ENCODE peak calls at places on chromosomes 13 and 19, in seven cellular contexts. Q is HepG2, J is fibroblast of lung, X is IMR-90, W is H1, I is neuronal stem cell, P is K562. G is an unnamed sample.

GRCh38 chr13:51974485-51974884 is 36.8 kb downstream of the ATP7B start:
- DNase-seq in Q (no peak), J (no peak), X (no peak), W (no peak), I (no peak), P (no peak), G (no peak)

GRCh38 chr19:3849787-3850186 is 19.1 kb downstream of the ZFR2 start:
- DNase-seq in Q (no peak), J (no peak), X (no peak), W (no peak), I (no peak), P (peak; percentile 43), G (no peak)

GRCh38 chr13:37495046-37495445 is 103.5 kb downstream of the POSTN start:
- DNase-seq in Q (no peak), J (no peak), X (peak; percentile 10), W (no peak), I (no peak), P (no peak), G (peak; percentile 65)

GRCh38 chr19:58382997-58383603 is 2.3 kb upstream of the ZNF837 start:
- DNase-seq in Q (no peak), J (no peak), X (no peak), W (no peak), I (no peak), P (no peak), G (no peak)

GRCh38 chr19:16794456-16794855 is 34.7 kb upstream of the SIN3B start:
- DNase-seq in Q (no peak), J (no peak), X (no peak), W (no peak), I (no peak), P (no peak), G (no peak)

GRCh38 chr19:802888-803561 is 5.8 kb downstream of the PTBP1 start:
- DNase-seq in Q (no peak), J (peak; percentile 35), X (no peak), W (no peak), I (no peak), P (peak; percentile 22), G (no peak)

GRCh38 chr19:38898788-38899446 is 501 bp downstream of the SIRT2 start:
- DNase-seq in Q (no peak), J (peak; percentile 12), X (peak; percentile 19), W (no peak), I (peak; percentile 20), P (no peak), G (peak; percentile 57)

GRCh38 chr13:25196971-25197370 is 24.9 kb upstream of the AMER2 start:
- DNase-seq in Q (no peak), J (no peak), X (no peak), W (no peak), I (no peak), P (no peak), G (no peak)

GRCh38 chr19:35284153-35285140 is 2.1 kb downstream of the HAMP start:
- DNase-seq in Q (peak; percentile 33), J (no peak), X (no peak), W (no peak), I (no peak), P (no peak), G (no peak)

GRCh38 chr13:25330541-25330940 is 29.1 kb downstream of the NUP58 start:
- DNase-seq in Q (no peak), J (peak; percentile 17), X (peak; percentile 28), W (no peak), I (no peak), P (no peak), G (peak; percentile 15)

GRCh38 chr19:10525636-10526035 is 8.4 kb upstream of the S1PR5 start:
- DNase-seq in Q (no peak), J (no peak), X (no peak), W (no peak), I (no peak), P (no peak), G (no peak)

GRCh38 chr13:77786888-77787287 is 89.4 kb downstream of the SLAIN1 start:
- DNase-seq in Q (no peak), J (peak; percentile 14), X (no peak), W (no peak), I (no peak), P (no peak), G (no peak)

GRCh38 chr13:44870456-44870929 is 118.8 kb downstream of the NUFIP1 start:
- DNase-seq in Q (no peak), J (no peak), X (no peak), W (no peak), I (no peak), P (no peak), G (no peak)

GRCh38 chr13:49183672-49184315 is 36.3 kb upstream of the MLNR start:
- DNase-seq in Q (no peak), J (no peak), X (peak; percentile 17), W (no peak), I (no peak), P (no peak), G (peak; percentile 3)

GRCh38 chr19:7979011-7979410 is 26.4 kb downstream of the ELAVL1 start:
- DNase-seq in Q (no peak), J (no peak), X (no peak), W (no peak), I (no peak), P (no peak), G (no peak)

GRCh38 chr13:95516492-95516891 is 36.0 kb upstream of the CLDN10 start:
- DNase-seq in Q (no peak), J (no peak), X (no peak), W (no peak), I (no peak), P (no peak), G (no peak)

GRCh38 chr13:94073006-94073744 is 406.3 kb downstream of the DCT start:
- DNase-seq in Q (no peak), J (peak; percentile 91), X (peak; percentile 91), W (no peak), I (no peak), P (no peak), G (peak; percentile 89)

GRCh38 chr13:51793570-51794273 is 10.2 kb downstream of the DHRS12 start:
- DNase-seq in Q (no peak), J (peak; percentile 79), X (peak; percentile 91), W (no peak), I (no peak), P (peak; percentile 21), G (peak; percentile 90)

GRCh38 chr13:28579334-28579733 is 79.6 kb upstream of the POMP start:
- DNase-seq in Q (no peak), J (no peak), X (no peak), W (no peak), I (no peak), P (no peak), G (no peak)

GRCh38 chr13:30479154-30479553 is 13.4 kb upstream of the HMGB1 start:
- DNase-seq in Q (no peak), J (no peak), X (no peak), W (no peak), I (no peak), P (no peak), G (no peak)

GRCh38 chr19:4366666-4367335 is 23.4 kb downstream of the MPND start:
- DNase-seq in Q (no peak), J (no peak), X (no peak), W (no peak), I (no peak), P (no peak), G (no peak)

GRCh38 chr13:60095300-60095699 is 68.4 kb downstream of the DIAPH3 start:
- DNase-seq in Q (no peak), J (no peak), X (no peak), W (no peak), I (no peak), P (no peak), G (no peak)

GRCh38 chr19:45130236-45130635 is 30.5 kb downstream of the NKPD1 start:
- DNase-seq in Q (peak; percentile 23), J (no peak), X (no peak), W (no peak), I (no peak), P (no peak), G (no peak)

GRCh38 chr19:7748756-7749155 is 1.4 kb upstream of the CD209 start:
- DNase-seq in Q (peak; percentile 14), J (no peak), X (peak; percentile 7), W (peak; percentile 51), I (no peak), P (no peak), G (peak; percentile 39)

GRCh38 chr19:28615546-28615916 is 597.4 kb downstream of the UQCRFS1 start:
- DNase-seq in Q (no peak), J (no peak), X (no peak), W (no peak), I (no peak), P (no peak), G (no peak)

GRCh38 chr19:7063339-7063738 is 4.9 kb upstream of the MBD3L3 start:
- DNase-seq in Q (no peak), J (no peak), X (no peak), W (no peak), I (no peak), P (no peak), G (no peak)

GRCh38 chr13:30576528-30576927 is 41.2 kb upstream of the USPL1 start:
- DNase-seq in Q (peak; percentile 1), J (peak; percentile 59), X (peak; percentile 59), W (no peak), I (no peak), P (no peak), G (no peak)

GRCh38 chr19:52200044-52200443 is 10.2 kb downstream of the PPP2R1A start:
- DNase-seq in Q (no peak), J (peak; percentile 46), X (peak; percentile 78), W (no peak), I (no peak), P (no peak), G (peak; percentile 93)

GRCh38 chr13:80196756-80197155 is 144.2 kb downstream of the SPRY2 start:
- DNase-seq in Q (no peak), J (no peak), X (peak; percentile 13), W (no peak), I (no peak), P (no peak), G (peak; percentile 67)

GRCh38 chr19:15280915-15281683 is 48.9 kb upstream of the EPHX3 start:
- DNase-seq in Q (peak; percentile 55), J (peak; percentile 91), X (peak; percentile 89), W (no peak), I (peak; percentile 81), P (no peak), G (peak; percentile 95)
- H3K9ac ChIP-seq in Q (peak overlapping the region; percentile 68), J (peak overlapping the region; percentile 20), X (peak overlapping the region; percentile 20), W (no peak overlapping the region), I (no peak overlapping the region), P (peak overlapping the region; percentile 42), G (peak overlapping the region; percentile 61)

GRCh38 chr19:2394054-2394668 is 33.2 kb downstream of the TIMM13 start:
- DNase-seq in Q (peak; percentile 53), J (no peak), X (no peak), W (no peak), I (no peak), P (no peak), G (no peak)
- H3K9ac ChIP-seq in Q (peak overlapping the region; percentile 57), J (no peak overlapping the region), X (no peak overlapping the region), W (no peak overlapping the region), I (no peak overlapping the region), P (no peak overlapping the region), G (no peak overlapping the region)

DNA sequence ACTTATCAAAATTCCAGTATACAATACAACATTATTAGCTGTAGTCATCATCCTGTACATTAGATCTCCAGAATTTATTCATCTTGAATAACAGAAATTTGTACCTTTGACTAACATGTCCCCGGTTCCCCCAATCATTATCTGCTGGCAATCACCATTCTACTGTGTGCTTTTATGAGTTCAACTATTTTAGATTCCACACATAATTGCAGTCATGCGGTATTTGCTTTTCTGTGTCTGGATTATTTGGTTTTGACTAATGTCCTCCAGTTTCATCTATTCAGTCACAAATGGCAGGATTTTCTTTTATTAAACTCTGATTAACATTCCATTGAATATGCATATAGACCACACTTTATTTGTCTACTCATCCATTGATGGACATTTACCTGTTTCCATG is 530.7 kb upstream of the SLITRK1 start:
- DNase-seq in Q (no peak), J (no peak), X (no peak), W (no peak), I (no peak), P (no peak), G (no peak)
- H3K9ac ChIP-seq in Q (no peak overlapping the region), J (no peak overlapping the region), X (no peak overlapping the region), W (no peak overlapping the region), I (no peak overlapping the region), P (no peak overlapping the region), G (no peak overlapping the region)

GRCh38 chr19:41745761-41746160 is 9.6 kb upstream of the CEACAM6 start:
- DNase-seq in Q (no peak), J (no peak), X (no peak), W (no peak), I (no peak), P (no peak), G (no peak)
- H3K9ac ChIP-seq in Q (no peak overlapping the region), J (no peak overlapping the region), X (no peak overlapping the region), W (no peak overlapping the region), I (no peak overlapping the region), P (no peak overlapping the region), G (no peak overlapping the region)